ENCODE peak calls at places on chromosomes 7 and 10, in six cellular contexts. I, G, X, N, Z and M are unnamed samples.

GRCh38 chr10:60414877-60415585 is 25.4 kb upstream of the ANK3 start:
- DNase-seq in I (no peak), G (no peak), X (no peak), N (no peak), Z (no peak), M (no peak)

GRCh38 chr7:100257017-100257416 is 37.3 kb downstream of the PVRIG start:
- DNase-seq in I (no peak), G (no peak), X (no peak), N (no peak), Z (no peak), M (no peak)

GRCh38 chr7:119905495-119905894 is 367.5 kb upstream of the KCND2 start:
- DNase-seq in I (no peak), G (no peak), X (no peak), N (no peak), Z (no peak), M (no peak)

GRCh38 chr10:105585753-105586152 is 944.7 kb downstream of the SORCS3 start:
- DNase-seq in I (no peak), G (no peak), X (no peak), N (no peak), Z (no peak), M (no peak)

GRCh38 chr7:36600869-36601530 is 123.3 kb downstream of the AOAH start:
- DNase-seq in I (no peak), G (no peak), X (no peak), N (no peak), Z (no peak), M (no peak)

GRCh38 chr10:34723746-34724145 is 91.3 kb downstream of the PARD3 start:
- DNase-seq in I (peak), G (no peak), X (peak), N (no peak), Z (no peak), M (no peak)

GRCh38 chr10:78401882-78402367 is 368.3 kb downstream of the RPS24 start:
- DNase-seq in I (no peak), G (no peak), X (no peak), N (no peak), Z (peak), M (no peak)

GRCh38 chr7:42232275-42232674 is 4.7 kb downstream of the GLI3 start:
- DNase-seq in I (no peak), G (no peak), X (no peak), N (no peak), Z (no peak), M (no peak)

GRCh38 chr7:99855236-99855635 is 21.6 kb downstream of the OR2AE1 start:
- DNase-seq in I (no peak), G (no peak), X (no peak), N (no peak), Z (no peak), M (no peak)

GRCh38 chr7:157355784-157356511 is 19.1 kb downstream of the DNAJB6 start:
- DNase-seq in I (no peak), G (no peak), X (no peak), N (no peak), Z (peak), M (no peak)

GRCh38 chr10:33460461-33461294 is 126.2 kb upstream of the NRP1 start:
- DNase-seq in I (no peak), G (no peak), X (no peak), N (no peak), Z (no peak), M (no peak)

GRCh38 chr7:12722136-12722535 is 34.7 kb downstream of the ARL4A start:
- DNase-seq in I (no peak), G (no peak), X (no peak), N (no peak), Z (no peak), M (no peak)

GRCh38 chr10:130748409-130749057 is 563.0 kb downstream of the TCERG1L start:
- DNase-seq in I (no peak), G (peak), X (no peak), N (no peak), Z (no peak), M (no peak)

GRCh38 chr10:24556746-24557742 is 166.6 kb downstream of the ARHGAP21 start:
- DNase-seq in I (peak), G (no peak), X (no peak), N (no peak), Z (no peak), M (no peak)